ENCODE peak calls at places on chromosomes 13 and 19, in six cellular contexts. S, E, W, Q, O and J are unnamed samples.

GRCh38 chr19:38303517-38304351 is at the start of gene C19orf33:
- DNase-seq in S (no peak), E (peak; percentile 69), W (no peak), Q (no peak), O (no peak), J (no peak)

GRCh38 chr13:85853901-85854663 is 54.9 kb upstream of the SLITRK6 start:
- DNase-seq in S (no peak), E (no peak), W (no peak), Q (no peak), O (no peak), J (no peak)

GRCh38 chr13:93476175-93476574 is 249.6 kb downstream of the GPC6 start:
- DNase-seq in S (no peak), E (no peak), W (no peak), Q (peak; percentile 11), O (no peak), J (no peak)

GRCh38 chr19:44925114-44925891 is 10.9 kb downstream of the APOC1 start:
- DNase-seq in S (no peak), E (no peak), W (no peak), Q (peak; percentile 95), O (no peak), J (peak; percentile 64)

GRCh38 chr19:18915639-18916038 is 3.5 kb downstream of the COPE start:
- DNase-seq in S (no peak), E (peak; percentile 68), W (peak; percentile 80), Q (peak; percentile 54), O (no peak), J (no peak)

GRCh38 chr13:83184819-83185218 is 697.5 kb downstream of the SLITRK1 start:
- DNase-seq in S (no peak), E (no peak), W (no peak), Q (no peak), O (no peak), J (no peak)

GRCh38 chr19:30361107-30361447 is 11.1 kb upstream of the ZNF536 start:
- DNase-seq in S (no peak), E (no peak), W (no peak), Q (no peak), O (no peak), J (no peak)

GRCh38 chr13:47555235-47555634 is 445.8 kb downstream of the SUCLA2 start:
- DNase-seq in S (no peak), E (no peak), W (no peak), Q (no peak), O (no peak), J (no peak)

GRCh38 chr13:24822640-24823039 is 58.7 kb downstream of the RNF17 start:
- DNase-seq in S (no peak), E (no peak), W (no peak), Q (no peak), O (peak; percentile 7), J (no peak)

GRCh38 chr13:112241288-112241687 is 134.9 kb upstream of the SPACA7 start:
- DNase-seq in S (no peak), E (no peak), W (no peak), Q (no peak), O (no peak), J (no peak)

GRCh38 chr13:50483416-50483815 is 360.1 kb downstream of the DLEU7 start:
- DNase-seq in S (no peak), E (no peak), W (no peak), Q (no peak), O (no peak), J (no peak)

GRCh38 chr13:68628994-68629393 is 1398.9 kb upstream of the PCDH9 start:
- DNase-seq in S (no peak), E (no peak), W (no peak), Q (no peak), O (no peak), J (no peak)

GRCh38 chr19:41353466-41354342 is at the start of gene TGFB1:
- DNase-seq in S (peak; percentile 94), E (peak; percentile 86), W (peak; percentile 96), Q (peak; percentile 70), O (peak; percentile 62), J (peak; percentile 85)
- TF ChIP-seq GABPA in S (peak; percentile 58), E (no peak), W (no peak), Q (no peak), O (no peak), J (no peak)

GRCh38 chr13:79108914-79109643 is 297.0 kb downstream of the RBM26 start:
- DNase-seq in S (no peak), E (no peak), W (no peak), Q (no peak), O (peak; percentile 16), J (no peak)
- H3K4me3 ChIP-seq in S (no peak overlapping the region), E (no peak overlapping the region), W (no peak overlapping the region), Q (no peak overlapping the region), O (no peak overlapping the region), J (no peak overlapping the region)

GRCh38 chr19:4652075-4652474 is 12.8 kb downstream of the TNFAIP8L1 start:
- DNase-seq in S (no peak), E (no peak), W (no peak), Q (no peak), O (no peak), J (no peak)
- TF ChIP-seq GABPA in S (no peak), E (no peak), W (no peak), Q (no peak), O (no peak), J (no peak)

GRCh38 chr19:4297901-4298771 is 4.1 kb downstream of the TMIGD2 start:
- DNase-seq in S (no peak), E (no peak), W (no peak), Q (peak; percentile 35), O (no peak), J (no peak)

GRCh38 chr19:4302238-4302630 is at the start of gene TMIGD2:
- DNase-seq in S (no peak), E (no peak), W (peak; percentile 65), Q (no peak), O (no peak), J (no peak)

GRCh38 chr19:4301590-4302237 is 475 bp downstream of the TMIGD2 start:
- DNase-seq in S (no peak), E (no peak), W (no peak), Q (no peak), O (no peak), J (no peak)

GRCh38 chr19:4298772-4299550 is 3.2 kb downstream of the TMIGD2 start:
- DNase-seq in S (no peak), E (no peak), W (no peak), Q (no peak), O (no peak), J (no peak)

GRCh38 chr19:4300589-4300988 is 1.6 kb downstream of the TMIGD2 start:
- DNase-seq in S (no peak), E (no peak), W (no peak), Q (no peak), O (no peak), J (no peak)
- H3K4me3 ChIP-seq in S (no peak overlapping the region), E (no peak overlapping the region), W (no peak overlapping the region), Q (no peak overlapping the region), O (no peak overlapping the region), J (no peak overlapping the region)

GRCh38 chr19:55383789-55384575 is at the start of gene TMEM238:
- DNase-seq in S (peak; percentile 74), E (peak; percentile 72), W (peak; percentile 88), Q (no peak), O (no peak), J (peak; percentile 64)
- TF ChIP-seq GABPA in S (no peak), E (no peak), W (no peak), Q (no peak), O (no peak), J (no peak)

GRCh38 chr19:56837004-56837403 is 3.5 kb downstream of the PEG3 start:
- DNase-seq in S (no peak), E (no peak), W (peak; percentile 10), Q (peak; percentile 37), O (no peak), J (peak; percentile 25)

GRCh38 chr19:56838680-56838929 is 1.9 kb downstream of the PEG3 start:
- DNase-seq in S (no peak), E (no peak), W (no peak), Q (no peak), O (no peak), J (no peak)

GRCh38 chr19:56837892-56838679 is 2.4 kb downstream of the PEG3 start:
- DNase-seq in S (no peak), E (no peak), W (peak; percentile 64), Q (peak; percentile 67), O (no peak), J (peak; percentile 76)

GRCh38 chr19:56836059-56836458 is 4.5 kb downstream of the PEG3 start:
- DNase-seq in S (no peak), E (no peak), W (no peak), Q (no peak), O (no peak), J (no peak)

DNA sequence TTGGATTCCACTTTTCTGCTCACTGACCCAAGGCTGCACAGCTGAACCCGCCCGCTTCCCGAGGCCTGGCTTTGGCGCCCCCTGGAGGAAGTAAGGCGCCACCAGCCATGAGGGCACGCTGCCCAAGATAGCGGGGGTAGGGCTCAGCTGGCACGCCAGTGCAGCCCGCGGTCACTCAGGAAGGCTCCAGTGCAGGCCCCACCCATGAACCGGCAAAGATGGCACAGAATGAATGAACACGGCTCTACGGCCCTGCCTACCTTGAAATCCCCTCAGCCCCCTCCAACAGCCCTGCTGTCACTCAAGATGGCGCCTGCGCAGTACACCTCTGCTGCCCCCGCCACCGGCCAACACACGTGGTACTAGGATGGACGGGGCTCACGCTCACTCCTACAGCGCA is 3.0 kb downstream of the PEG3 start:
- DNase-seq in S (no peak), E (no peak), W (peak; percentile 68), Q (peak; percentile 28), O (no peak), J (peak; percentile 65)
- H3K4me3 ChIP-seq in S (no peak overlapping the region), E (no peak overlapping the region), W (peak overlapping the region; percentile 46), Q (peak overlapping the region; percentile 53), O (no peak overlapping the region), J (peak overlapping the region; percentile 46)

GRCh38 chr19:1162404-1163282 is 11.4 kb downstream of the SBNO2 start:
- DNase-seq in S (no peak), E (no peak), W (no peak), Q (no peak), O (no peak), J (no peak)

GRCh38 chr19:1159864-1160595 is 14.0 kb downstream of the SBNO2 start:
- DNase-seq in S (no peak), E (no peak), W (no peak), Q (no peak), O (no peak), J (no peak)

GRCh38 chr19:1163283-1163933 is 10.7 kb downstream of the SBNO2 start:
- DNase-seq in S (no peak), E (no peak), W (no peak), Q (no peak), O (no peak), J (no peak)

GRCh38 chr19:1163934-1164683 is 10.0 kb downstream of the SBNO2 start:
- DNase-seq in S (no peak), E (no peak), W (no peak), Q (no peak), O (no peak), J (no peak)

DNA sequence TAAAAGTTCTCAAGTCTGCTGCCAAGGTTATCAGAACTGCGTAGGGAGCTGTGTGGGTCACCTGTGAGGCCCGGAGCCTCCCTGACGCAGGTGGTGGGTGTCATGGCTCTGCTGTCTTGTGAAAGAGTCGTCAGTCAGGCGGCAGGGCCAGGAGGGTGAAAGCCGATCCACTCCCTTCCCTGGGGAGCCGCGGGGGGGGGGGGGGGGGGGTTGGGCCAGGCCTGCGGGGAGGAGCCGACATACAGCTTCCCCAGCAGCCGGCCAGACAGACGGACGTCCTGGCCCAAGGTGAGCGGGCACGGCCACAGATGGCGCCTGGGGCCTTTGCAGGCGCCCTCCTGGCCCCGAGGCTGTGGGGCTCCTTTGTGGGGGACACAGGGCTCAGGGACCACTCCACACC is 12.4 kb downstream of the SBNO2 start:
- DNase-seq in S (peak; percentile 77), E (no peak), W (no peak), Q (no peak), O (no peak), J (no peak)
- TF ChIP-seq GABPA in S (no peak), E (no peak), W (no peak), Q (no peak), O (no peak), J (no peak)